ENCODE peak calls at places on chromosomes 12 and 14, in six cellular contexts. One of them, this sample, is unnamed.

GRCh38 chr12:62834971-62835547 is 99.9 kb downstream of the PPM1H start:
- DNase-seq in myocyte: peak
- DNase-seq in BE2C: no peak
- DNase-seq in activated T-helper 1 cell treated with anti-CD3 and anti-CD28 coated beads, Interleukin-12 subunit alpha, Interleukin-12 subunit beta, Interleukin-2, Interleukin-4 antibody, amounts not matched to agents 30 ng/mL and 10 ng/mL and 1 ng/mL, durations not matched to agents 14 hours and 24 hours and 36 hours: no peak
- DNase-seq in neural crest cell: no peak
- DNase-seq in foreskin fibroblast: peak
- DNase-seq in this sample: no peak

GRCh38 chr14:105482486-105483110 is 4.1 kb upstream of the CRIP1 start:
- DNase-seq in myocyte: no peak
- DNase-seq in BE2C: no peak
- DNase-seq in activated T-helper 1 cell treated with anti-CD3 and anti-CD28 coated beads, Interleukin-12 subunit alpha, Interleukin-12 subunit beta, Interleukin-2, Interleukin-4 antibody, amounts not matched to agents 30 ng/mL and 10 ng/mL and 1 ng/mL, durations not matched to agents 14 hours and 24 hours and 36 hours: no peak
- DNase-seq in neural crest cell: no peak
- DNase-seq in foreskin fibroblast: no peak
- DNase-seq in this sample: no peak

GRCh38 chr14:103613517-103613916 is 15.5 kb upstream of the KLC1 start:
- DNase-seq in myocyte: no peak
- DNase-seq in BE2C: peak
- DNase-seq in activated T-helper 1 cell treated with anti-CD3 and anti-CD28 coated beads, Interleukin-12 subunit alpha, Interleukin-12 subunit beta, Interleukin-2, Interleukin-4 antibody, amounts not matched to agents 30 ng/mL and 10 ng/mL and 1 ng/mL, durations not matched to agents 14 hours and 24 hours and 36 hours: no peak
- DNase-seq in neural crest cell: no peak
- DNase-seq in foreskin fibroblast: peak
- DNase-seq in this sample: no peak

GRCh38 chr12:118436002-118436724 is 59.8 kb downstream of the SUDS3 start:
- DNase-seq in myocyte: peak
- DNase-seq in BE2C: peak
- DNase-seq in activated T-helper 1 cell treated with anti-CD3 and anti-CD28 coated beads, Interleukin-12 subunit alpha, Interleukin-12 subunit beta, Interleukin-2, Interleukin-4 antibody, amounts not matched to agents 30 ng/mL and 10 ng/mL and 1 ng/mL, durations not matched to agents 14 hours and 24 hours and 36 hours: no peak
- DNase-seq in neural crest cell: peak
- DNase-seq in foreskin fibroblast: no peak
- DNase-seq in this sample: no peak

GRCh38 chr14:63787995-63788946 is 60.4 kb upstream of the SGPP1 start:
- DNase-seq in myocyte: peak
- DNase-seq in BE2C: peak
- DNase-seq in activated T-helper 1 cell treated with anti-CD3 and anti-CD28 coated beads, Interleukin-12 subunit alpha, Interleukin-12 subunit beta, Interleukin-2, Interleukin-4 antibody, amounts not matched to agents 30 ng/mL and 10 ng/mL and 1 ng/mL, durations not matched to agents 14 hours and 24 hours and 36 hours: no peak
- DNase-seq in neural crest cell: no peak
- DNase-seq in foreskin fibroblast: no peak
- DNase-seq in this sample: no peak

GRCh38 chr12:85866929-85867776 is 6.9 kb upstream of the NTS start:
- DNase-seq in myocyte: peak
- DNase-seq in BE2C: no peak
- DNase-seq in activated T-helper 1 cell treated with anti-CD3 and anti-CD28 coated beads, Interleukin-12 subunit alpha, Interleukin-12 subunit beta, Interleukin-2, Interleukin-4 antibody, amounts not matched to agents 30 ng/mL and 10 ng/mL and 1 ng/mL, durations not matched to agents 14 hours and 24 hours and 36 hours: no peak
- DNase-seq in neural crest cell: peak
- DNase-seq in foreskin fibroblast: peak
- DNase-seq in this sample: no peak

GRCh38 chr12:128961957-128962356 is 108.7 kb downstream of the GLT1D1 start:
- DNase-seq in myocyte: no peak
- DNase-seq in BE2C: no peak
- DNase-seq in activated T-helper 1 cell treated with anti-CD3 and anti-CD28 coated beads, Interleukin-12 subunit alpha, Interleukin-12 subunit beta, Interleukin-2, Interleukin-4 antibody, amounts not matched to agents 30 ng/mL and 10 ng/mL and 1 ng/mL, durations not matched to agents 14 hours and 24 hours and 36 hours: no peak
- DNase-seq in neural crest cell: no peak
- DNase-seq in foreskin fibroblast: no peak
- DNase-seq in this sample: no peak

GRCh38 chr14:68815288-68816182 is 22.7 kb upstream of the ZFP36L1 start:
- DNase-seq in myocyte: peak
- DNase-seq in BE2C: no peak
- DNase-seq in activated T-helper 1 cell treated with anti-CD3 and anti-CD28 coated beads, Interleukin-12 subunit alpha, Interleukin-12 subunit beta, Interleukin-2, Interleukin-4 antibody, amounts not matched to agents 30 ng/mL and 10 ng/mL and 1 ng/mL, durations not matched to agents 14 hours and 24 hours and 36 hours: no peak
- DNase-seq in neural crest cell: no peak
- DNase-seq in foreskin fibroblast: no peak
- DNase-seq in this sample: no peak

GRCh38 chr14:68306934-68307758 is 485.7 kb downstream of the ZFP36L1 start:
- DNase-seq in myocyte: peak
- DNase-seq in BE2C: no peak
- DNase-seq in activated T-helper 1 cell treated with anti-CD3 and anti-CD28 coated beads, Interleukin-12 subunit alpha, Interleukin-12 subunit beta, Interleukin-2, Interleukin-4 antibody, amounts not matched to agents 30 ng/mL and 10 ng/mL and 1 ng/mL, durations not matched to agents 14 hours and 24 hours and 36 hours: no peak
- DNase-seq in neural crest cell: no peak
- DNase-seq in foreskin fibroblast: peak
- DNase-seq in this sample: no peak

GRCh38 chr12:124036117-124037109 is 63.4 kb downstream of the ZNF664 start:
- DNase-seq in myocyte: peak
- DNase-seq in BE2C: peak
- DNase-seq in activated T-helper 1 cell treated with anti-CD3 and anti-CD28 coated beads, Interleukin-12 subunit alpha, Interleukin-12 subunit beta, Interleukin-2, Interleukin-4 antibody, amounts not matched to agents 30 ng/mL and 10 ng/mL and 1 ng/mL, durations not matched to agents 14 hours and 24 hours and 36 hours: no peak
- DNase-seq in neural crest cell: peak
- DNase-seq in foreskin fibroblast: peak
- DNase-seq in this sample: no peak